ENCODE peak calls at places on chromosomes 12 and 14, in five cellular contexts. T is astrocyte; I is right lobe of liver; B is choroid plexus epithelial cell; S is CD4-positive, alpha-beta T cell. E is an unnamed sample.

GRCh38 chr12:131133015-131133905 is 179.6 kb downstream of the ADGRD1 start:
- DNase-seq in T (no peak), I (no peak), B (peak), S (no peak), E (no peak)

GRCh38 chr14:84228702-84229101 is 1301.2 kb upstream of the FLRT2 start:
- DNase-seq in B (peak), T (no peak), S (no peak), I (no peak), E (no peak)

GRCh38 chr12:4280351-4281163 is 7.0 kb downstream of the CCND2 start:
- DNase-seq in S (no peak), T (no peak), I (no peak), B (no peak), E (no peak)

GRCh38 chr14:24982472-24983155 is 67.3 kb downstream of the STXBP6 start:
- DNase-seq in S (no peak), B (peak), I (no peak), T (peak), E (peak)

GRCh38 chr14:47150267-47150666 is 498.7 kb upstream of the RPL10L start:
- DNase-seq in I (no peak), T (peak), S (no peak), B (no peak), E (no peak)

GRCh38 chr14:74642011-74642410 is 30.0 kb upstream of the LTBP2 start:
- DNase-seq in I (no peak), S (no peak), T (no peak), B (no peak), E (no peak)

GRCh38 chr14:74407021-74407800 is 18.8 kb downstream of the SYNDIG1L start:
- DNase-seq in B (no peak), S (no peak), T (no peak), I (no peak), E (no peak)

GRCh38 chr14:38198425-38198824 is 9.3 kb upstream of the SSTR1 start:
- DNase-seq in T (no peak), I (no peak), B (no peak), S (no peak), E (no peak)

GRCh38 chr14:105470812-105471771 is 3.5 kb upstream of the CRIP2 start:
- DNase-seq in B (no peak), I (no peak), T (no peak), S (no peak), E (no peak)

GRCh38 chr12:57835366-57836288 is 10.9 kb downstream of the CTDSP2 start:
- DNase-seq in S (no peak), T (no peak), B (no peak), I (no peak), E (no peak)

GRCh38 chr14:36580141-36580855 is 2.1 kb downstream of the NKX2-8 start:
- DNase-seq in S (no peak), I (no peak), T (no peak), B (no peak), E (no peak)

GRCh38 chr12:5623411-5623810 is 191.5 kb downstream of the NTF3 start:
- DNase-seq in S (no peak), I (no peak), T (no peak), B (no peak), E (no peak)

GRCh38 chr14:73662439-73663056 is 17.8 kb downstream of the DNAL1 start:
- DNase-seq in T (peak), I (no peak), B (peak), S (no peak), E (peak)

GRCh38 chr12:6792522-6793201 is 3.3 kb downstream of the CD4 start:
- DNase-seq in T (no peak), B (no peak), S (peak), I (peak), E (no peak)

GRCh38 chr14:59427653-59428578 is 37.3 kb downstream of the GPR135 start:
- DNase-seq in I (peak), S (no peak), T (peak), B (peak), E (peak)

GRCh38 chr12:132502149-132502881 is 12.4 kb downstream of the FBRSL1 start:
- DNase-seq in T (no peak), B (no peak), S (no peak), I (peak), E (no peak)

GRCh38 chr12:55637467-55637866 is 775 bp downstream of the OR10P1 start:
- DNase-seq in S (no peak), T (no peak), I (no peak), B (no peak), E (no peak)

GRCh38 chr12:115979351-115979750 is 298.1 kb downstream of the MED13L start:
- DNase-seq in I (no peak), T (no peak), B (peak), S (no peak), E (no peak)

GRCh38 chr12:14833952-14834351 is 9.4 kb downstream of the ART4 start:
- DNase-seq in B (no peak), T (peak), I (no peak), S (no peak), E (no peak)

GRCh38 chr14:74566174-74567125 is 45.6 kb downstream of the LTBP2 start:
- DNase-seq in S (no peak), I (peak), B (no peak), T (no peak), E (no peak)

GRCh38 chr12:93442411-93443340 is 929 bp upstream of the UBE2N start:
- DNase-seq in B (no peak), I (no peak), S (no peak), T (no peak), E (no peak)

GRCh38 chr12:93127107-93127560 is 198.0 kb upstream of the EEA1 start:
- DNase-seq in B (peak), I (peak), S (no peak), T (no peak), E (no peak)

GRCh38 chr12:120639771-120640721 is at the start of gene CABP1:
- DNase-seq in S (peak), I (no peak), B (no peak), T (no peak), E (no peak)

GRCh38 chr12:29148958-29149690 is at the start of gene FAR2:
- DNase-seq in I (peak), T (peak), B (peak), S (peak), E (no peak)

GRCh38 chr12:77724367-77724957 is 106.2 kb upstream of the NAV3 start:
- DNase-seq in S (no peak), B (peak), T (peak), I (no peak), E (peak)

DNA sequence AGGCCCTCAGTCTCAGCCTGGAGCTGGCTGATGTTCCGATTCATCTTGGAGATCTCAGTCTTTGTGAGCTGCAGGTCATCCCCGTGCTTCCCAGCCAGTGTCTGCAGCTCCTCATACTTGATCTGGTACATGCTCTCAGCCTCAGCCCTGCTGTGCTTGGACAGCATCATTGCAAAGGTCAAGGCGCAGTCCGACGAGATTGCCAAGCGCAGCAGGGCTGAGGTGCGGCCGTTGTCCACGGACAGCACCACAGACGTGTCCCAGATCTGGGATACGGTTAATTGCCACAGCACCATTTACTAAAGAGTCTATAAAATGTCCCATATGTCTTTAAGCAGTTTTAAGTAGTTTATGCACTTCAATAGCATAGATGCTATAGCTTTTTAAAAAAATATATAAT is 965.7 kb downstream of the FSCB start:
- DNase-seq in B (no peak), I (no peak), S (no peak), T (no peak), E (no peak)
- TF ChIP-seq CTCF in B (no peak), I (no peak), S (no peak), T (no peak), E (no peak)

DNA sequence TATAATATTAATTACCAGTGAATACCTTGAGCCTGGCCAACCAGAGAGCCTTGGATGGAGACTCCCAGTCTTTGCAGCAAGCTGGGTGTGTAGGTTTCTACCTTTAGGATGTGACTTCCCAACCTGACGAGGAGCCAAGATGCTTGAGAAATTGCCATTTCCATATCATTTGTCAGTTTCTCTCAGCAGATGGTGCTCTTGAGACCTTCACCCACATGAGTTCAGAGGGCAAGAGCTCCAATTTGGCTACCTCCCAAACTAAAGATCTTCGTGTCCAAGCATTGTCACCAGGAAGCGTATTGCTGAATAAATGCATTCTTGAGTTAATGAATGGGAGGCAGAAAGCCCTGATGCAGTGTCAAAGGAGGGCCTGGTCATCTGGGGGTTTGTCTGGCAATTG is 106.4 kb upstream of the TBX5 start:
- DNase-seq in T (no peak), S (no peak), B (no peak), I (no peak), E (no peak)
- TF ChIP-seq CTCF in T (no peak), S (no peak), B (no peak), I (no peak), E (no peak)

GRCh38 chr12:94856324-94856723 is 147.2 kb downstream of the NDUFA12 start:
- DNase-seq in B (no peak), T (no peak), S (no peak), I (no peak), E (no peak)
- TF ChIP-seq CTCF in B (no peak), T (no peak), S (no peak), I (no peak), E (no peak)

GRCh38 chr12:79006306-79006705 is 141.7 kb downstream of the SYT1 start:
- DNase-seq in S (no peak), B (peak), I (no peak), T (peak), E (peak)
- TF ChIP-seq CTCF in S (no peak), B (peak), I (no peak), T (no peak), E (peak)

DNA sequence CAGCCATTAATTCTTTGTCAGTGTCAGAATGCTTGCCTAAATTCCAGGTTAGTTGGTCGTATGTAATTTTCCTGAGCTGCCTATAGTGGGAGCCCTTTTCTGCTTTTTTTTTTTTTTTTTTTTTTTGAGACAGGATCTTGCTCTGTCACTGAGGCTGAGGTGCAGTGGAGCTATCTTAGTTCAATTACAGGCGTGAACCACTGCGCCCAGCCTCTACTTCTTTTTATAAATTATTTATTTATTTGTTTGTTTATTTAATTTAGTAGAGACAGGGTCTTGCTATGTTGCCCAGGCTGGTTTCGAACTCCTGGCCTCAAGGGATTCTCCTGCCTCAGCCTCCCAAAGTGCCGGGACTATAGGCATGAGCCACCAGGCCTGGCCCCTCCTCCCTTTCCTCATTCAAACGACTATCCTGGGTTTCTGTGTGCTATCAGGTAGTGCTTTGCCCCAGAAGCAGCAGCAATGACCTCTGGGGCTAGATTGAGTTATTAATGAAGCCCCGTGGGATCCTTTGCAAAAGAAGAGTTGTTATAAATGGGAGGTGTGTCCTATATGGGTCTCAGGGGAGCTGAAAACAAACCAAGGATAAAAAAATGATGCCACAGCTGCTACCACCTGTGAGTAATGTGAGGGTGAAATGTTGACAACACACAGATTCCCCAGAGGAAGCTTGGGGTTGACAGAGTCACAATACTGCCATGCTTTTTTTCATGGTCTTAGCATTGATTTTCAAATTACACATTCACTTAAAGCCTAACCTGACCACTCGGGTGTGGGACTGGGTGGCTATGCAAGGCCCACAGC is 34.6 kb upstream of the NFKBIA start:
- DNase-seq in S (no peak), T (no peak), B (peak), I (no peak), E (no peak)
- TF ChIP-seq CTCF in S (peak), T (peak), B (peak), I (no peak), E (peak)

DNA sequence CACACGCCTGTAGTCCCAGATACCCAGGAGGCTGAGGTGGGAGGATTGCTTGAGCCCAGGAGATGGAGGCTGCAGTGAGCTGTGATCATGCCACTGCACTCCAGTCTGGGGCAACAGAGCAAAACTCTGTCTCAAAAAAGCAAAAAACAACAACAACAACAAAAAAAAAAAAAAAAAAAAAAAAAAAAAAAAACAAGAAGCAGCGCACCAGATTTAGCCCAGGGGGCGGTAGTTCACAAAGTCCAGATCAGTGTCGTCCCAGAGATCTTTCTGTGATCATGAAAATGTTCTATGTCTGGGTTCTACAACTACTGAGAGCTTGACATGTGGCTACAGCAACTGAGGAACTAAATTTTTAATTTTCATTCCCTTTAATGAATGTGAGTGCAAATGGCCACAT is 27.4 kb downstream of the OAS2 start:
- DNase-seq in B (no peak), T (no peak), I (no peak), S (no peak), E (no peak)
- TF ChIP-seq CTCF in B (peak), T (peak), I (peak), S (peak), E (peak)

GRCh38 chr14:50647753-50648152 is 20.4 kb downstream of the SAV1 start:
- DNase-seq in B (no peak), S (no peak), I (no peak), T (no peak), E (no peak)
- TF ChIP-seq CTCF in B (no peak), S (no peak), I (no peak), T (no peak), E (no peak)

DNA sequence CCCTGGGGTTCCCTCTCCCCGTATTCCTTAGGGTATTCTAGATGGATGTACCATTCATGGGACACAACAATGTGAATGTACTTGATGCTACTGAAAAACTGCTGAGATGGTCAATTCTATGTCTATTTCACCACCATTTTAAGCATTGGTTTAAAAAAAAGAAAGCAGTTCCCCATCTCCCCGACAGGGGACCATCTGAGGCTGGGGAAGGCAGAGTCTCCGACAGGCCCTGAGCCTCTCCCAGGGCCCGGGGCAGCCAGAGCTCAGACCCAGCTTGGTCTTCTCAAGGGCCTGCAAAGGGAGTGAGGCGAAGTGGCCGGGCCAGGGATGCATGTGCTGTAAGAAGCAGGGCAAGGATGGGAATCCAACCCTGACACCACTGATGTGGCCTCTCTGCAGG is 234.2 kb downstream of the BCL11B start:
- DNase-seq in S (no peak), T (no peak), B (no peak), I (no peak), E (no peak)
- TF ChIP-seq CTCF in S (no peak), T (no peak), B (no peak), I (no peak), E (peak)